ENCODE peak calls at places on chromosomes 6 and 20, in six cellular contexts. L, Q, R, N, G and O are unnamed samples.

GRCh38 chr6:34559651-34560365 is 3.7 kb upstream of the SPDEF start:
- DNase-seq in R (no peak), L (no peak), G (no peak), N (no peak), Q (no peak), O (no peak)

GRCh38 chr6:34630040-34630439 is 66.5 kb downstream of the ILRUN start:
- DNase-seq in N (no peak), Q (no peak), G (no peak), L (no peak), R (no peak), O (no peak)

GRCh38 chr6:48068326-48069191 is 42.4 kb downstream of the PTCHD4 start:
- DNase-seq in R (peak; percentile 52), L (no peak), Q (no peak), N (no peak), G (no peak), O (no peak)

GRCh38 chr6:7628915-7629314 is 38.9 kb downstream of the SNRNP48 start:
- DNase-seq in N (no peak), Q (no peak), G (no peak), R (no peak), L (no peak), O (no peak)

GRCh38 chr6:88882536-88882935 is 80.9 kb downstream of the RNGTT start:
- DNase-seq in L (no peak), N (no peak), R (no peak), G (no peak), Q (no peak), O (no peak)

GRCh38 chr6:145483191-145483996 is 251.9 kb downstream of the EPM2A start:
- DNase-seq in N (no peak), L (no peak), R (no peak), G (no peak), Q (no peak), O (no peak)

GRCh38 chr6:53361549-53362031 is 12.8 kb upstream of the ELOVL5 start:
- DNase-seq in R (no peak), G (no peak), N (peak; percentile 63), L (no peak), Q (no peak), O (no peak)

GRCh38 chr20:46308258-46309157 is at the start of gene CDH22:
- DNase-seq in L (no peak), R (no peak), N (no peak), G (no peak), Q (peak; percentile 33), O (no peak)

DNA sequence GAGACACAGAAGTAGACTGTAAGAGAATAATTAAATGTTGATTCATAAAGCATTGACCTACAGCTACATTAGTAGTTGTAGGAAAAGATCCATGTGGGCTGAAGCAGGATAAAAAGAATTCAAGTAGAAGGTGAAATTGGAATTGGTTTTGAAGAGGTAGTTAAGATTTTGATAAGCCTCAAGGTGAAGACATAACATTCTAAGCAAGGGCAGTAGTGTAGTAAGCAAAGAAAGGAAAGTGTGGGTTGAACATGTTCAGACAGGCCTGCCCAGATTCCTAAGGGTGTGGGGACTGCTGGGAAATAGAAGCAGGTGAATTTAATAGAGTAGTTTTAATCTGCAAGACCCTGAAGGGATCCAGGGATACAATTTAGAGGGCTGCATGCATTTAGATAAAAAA is 19.0 kb downstream of the TAB2 start:
- DNase-seq in G (no peak), Q (no peak), R (no peak), N (no peak), L (no peak), O (no peak)
- TF ChIP-seq POLR2A in G (no peak), Q (no peak), R (no peak), N (no peak), L (no peak), O (no peak)

DNA sequence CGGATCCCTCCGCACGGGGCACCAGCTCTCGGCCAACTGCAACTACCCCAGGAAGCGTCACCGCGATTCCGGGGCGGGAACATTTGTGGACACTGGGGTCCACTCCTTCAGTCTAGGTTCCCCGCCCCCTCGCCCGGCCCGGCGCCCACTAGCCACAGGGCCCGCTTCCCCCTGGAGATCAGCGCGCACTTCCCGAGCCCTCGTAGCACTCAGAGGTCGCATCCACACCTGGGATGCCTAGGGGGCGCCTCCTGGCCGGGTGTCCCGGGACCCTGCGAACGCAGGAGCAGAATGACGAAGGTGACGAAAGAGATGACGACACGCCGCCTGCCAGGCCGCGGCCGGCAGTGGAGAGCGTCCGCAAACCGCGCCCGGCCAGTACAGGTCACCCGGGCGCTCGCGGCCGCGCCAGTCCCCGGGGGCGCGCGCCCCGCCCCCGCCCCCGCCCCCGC is 309 bp upstream of the AIG1 start:
- DNase-seq in L (peak; percentile 48), R (peak; percentile 96), Q (peak; percentile 84), G (peak; percentile 89), N (peak; percentile 31), O (peak; percentile 95)
- TF ChIP-seq POLR2A in L (no peak), R (no peak), Q (peak; percentile 76), G (peak; percentile 83), N (peak; percentile 78), O (peak; percentile 52)

GRCh38 chr6:17917837-17918763 is 69.3 kb downstream of the KIF13A start:
- DNase-seq in L (no peak), Q (no peak), R (no peak), G (no peak), N (no peak), O (no peak)
- TF ChIP-seq POLR2A in L (no peak), Q (no peak), R (no peak), G (no peak), N (no peak), O (no peak)

DNA sequence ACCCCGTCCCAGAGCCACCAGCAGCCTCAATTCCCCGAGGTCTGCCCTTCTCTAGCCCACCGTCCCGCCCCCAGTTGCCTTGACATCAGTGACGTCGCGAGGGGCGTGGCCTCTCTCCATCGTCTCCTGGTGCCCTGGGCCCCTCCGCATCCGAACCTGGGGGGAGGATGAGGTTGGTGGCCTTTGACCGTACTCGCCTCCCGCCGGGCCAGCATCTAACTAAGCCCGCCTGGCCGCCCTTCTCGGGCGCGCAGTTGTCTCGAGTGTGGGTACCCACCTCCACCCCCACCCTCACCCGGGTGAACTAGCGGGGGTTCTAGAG is 5.5 kb upstream of the ARMC12 start:
- DNase-seq in Q (peak; percentile 97), L (peak; percentile 80), G (peak; percentile 98), R (peak; percentile 100), N (peak; percentile 72), O (peak; percentile 99)
- TF ChIP-seq POLR2A in Q (no peak), L (peak; percentile 66), G (peak; percentile 75), R (peak; percentile 94), N (peak; percentile 88), O (peak; percentile 88)

DNA sequence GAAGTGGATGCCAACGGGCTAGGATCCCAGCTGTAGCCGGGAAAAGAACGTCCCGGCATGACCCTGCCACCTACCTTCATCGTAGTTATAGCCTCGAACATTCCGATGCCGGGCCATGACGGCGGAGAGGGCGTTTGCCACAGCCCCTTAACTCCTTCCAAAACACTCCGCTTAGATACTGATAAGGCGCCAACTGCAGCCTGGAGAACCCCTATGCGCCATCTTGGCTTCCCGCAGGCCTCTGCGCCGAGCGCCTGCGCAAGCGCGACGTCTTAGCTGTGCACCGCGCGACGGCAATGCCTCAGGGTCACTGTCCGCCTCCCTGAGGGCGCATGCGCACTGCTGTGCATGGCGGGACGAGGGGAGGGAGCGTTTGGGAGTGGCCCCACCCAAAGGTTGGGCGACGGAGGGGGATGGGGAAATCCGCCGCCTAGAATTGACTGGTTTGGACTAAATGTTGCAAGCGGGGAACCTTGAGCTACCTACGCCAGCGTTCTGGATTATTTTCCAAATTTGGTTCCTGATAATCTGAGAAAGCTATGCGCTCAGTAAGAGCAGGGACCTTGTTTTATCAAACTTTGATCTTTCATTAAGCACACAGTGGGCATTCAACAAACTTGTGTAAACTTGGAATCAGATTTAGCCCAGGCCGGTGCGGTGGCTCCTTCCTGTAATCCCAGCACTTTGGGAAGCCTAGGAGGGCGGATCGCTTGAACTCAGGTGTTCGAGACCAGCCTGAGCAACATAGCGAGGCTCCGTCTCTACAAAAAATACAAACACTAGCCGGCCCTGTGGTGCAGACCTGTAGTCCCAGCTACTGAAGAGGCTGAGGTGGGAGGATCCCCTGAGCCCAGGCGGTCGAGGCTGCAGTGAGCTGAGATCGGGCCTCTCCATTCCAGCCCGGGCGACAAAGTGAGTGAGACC is at the start of gene HBS1L:
- DNase-seq in L (peak; percentile 67), Q (peak; percentile 96), G (peak; percentile 96), R (peak; percentile 99), N (peak; percentile 98), O (peak; percentile 97)
- TF ChIP-seq POLR2A in L (peak; percentile 91), Q (peak; percentile 80), G (peak; percentile 87), R (peak; percentile 68), N (peak; percentile 96), O (peak; percentile 78)

DNA sequence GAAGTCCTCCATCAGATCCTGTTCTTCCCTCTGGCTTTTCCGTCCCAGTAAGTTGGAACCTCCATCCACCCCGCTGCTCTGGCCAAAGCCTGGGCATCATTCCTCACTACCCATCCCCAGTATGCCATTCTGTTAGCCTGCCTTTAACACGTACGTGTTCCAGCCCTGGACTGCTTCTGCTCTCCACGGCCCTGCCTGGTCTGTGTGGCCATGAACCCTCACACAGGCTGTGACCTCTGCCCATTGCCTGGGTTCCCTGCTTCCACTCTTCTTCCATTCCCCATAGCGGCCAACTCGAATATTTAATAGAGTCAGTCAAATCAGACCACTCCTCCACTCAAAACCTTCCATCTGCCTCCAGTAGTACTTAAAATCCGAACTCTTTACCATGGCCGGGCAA is 29.4 kb downstream of the RALGAPA2 start:
- DNase-seq in N (no peak), L (no peak), Q (no peak), G (no peak), R (no peak), O (no peak)
- TF ChIP-seq POLR2A in N (no peak), L (no peak), Q (no peak), G (no peak), R (no peak), O (no peak)

GRCh38 chr6:146543940-146544661 is 468 bp downstream of the RAB32 start:
- DNase-seq in R (no peak), G (peak; percentile 67), L (no peak), Q (peak; percentile 16), N (no peak), O (peak; percentile 93)

GRCh38 chr6:146542881-146543210 is 787 bp upstream of the RAB32 start:
- DNase-seq in R (no peak), Q (no peak), G (no peak), L (no peak), N (no peak), O (no peak)

GRCh38 chr6:146545608-146546007 is 2.0 kb downstream of the RAB32 start:
- DNase-seq in Q (no peak), G (no peak), L (no peak), R (no peak), N (no peak), O (no peak)

GRCh38 chr6:146544783-146545182 is 1.1 kb downstream of the RAB32 start:
- DNase-seq in N (no peak), G (no peak), R (no peak), Q (no peak), L (no peak), O (no peak)

DNA sequence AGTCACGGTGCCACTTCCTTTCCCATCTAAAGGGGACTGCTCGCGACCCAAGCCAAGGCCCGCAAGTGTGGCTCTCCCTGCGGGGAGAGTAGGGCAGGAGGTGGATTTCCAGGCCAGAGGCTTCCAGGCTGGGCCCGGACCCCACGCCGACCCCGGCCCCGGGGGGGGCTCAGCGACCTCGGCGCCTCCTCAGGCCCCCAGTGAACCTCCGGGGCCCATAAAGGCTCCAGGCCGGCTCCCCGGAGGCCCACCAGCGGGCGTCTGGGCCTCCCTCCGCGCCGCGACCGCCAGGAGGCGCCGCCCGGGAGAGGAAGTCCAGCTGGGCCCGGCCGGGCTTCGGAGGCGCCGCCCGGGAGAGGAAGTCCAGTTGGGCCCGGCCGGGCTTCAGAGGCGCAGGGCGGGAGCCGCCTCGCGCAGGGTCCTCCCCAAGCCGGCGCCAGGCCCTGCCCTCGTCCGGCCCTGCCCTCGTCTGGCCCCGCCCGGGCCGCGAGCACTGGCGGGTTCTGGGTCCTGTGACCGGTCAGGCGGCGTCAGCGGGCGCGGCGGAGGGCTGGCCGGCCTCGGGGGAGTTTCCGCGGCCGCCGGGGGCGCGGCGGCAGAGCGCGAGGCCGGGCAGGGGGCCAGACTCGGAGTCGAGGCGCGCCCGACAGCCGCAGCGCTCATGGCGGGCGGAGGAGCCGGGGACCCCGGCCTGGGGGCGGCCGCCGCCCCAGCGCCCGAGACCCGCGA is at the start of gene RAB32:
- DNase-seq in Q (peak; percentile 80), G (peak; percentile 93), L (peak; percentile 28), R (peak; percentile 98), N (no peak), O (peak; percentile 96)
- TF ChIP-seq POLR2A in Q (peak; percentile 85), G (no peak), L (no peak), R (no peak), N (no peak), O (peak; percentile 50)